ENCODE peak calls at places on chromosomes 1 and 21, in six cellular contexts. One of them, this sample, is unnamed.

GRCh38 chr1:240501115-240501514 is 110.8 kb downstream of the GREM2 start:
- DNase-seq in ELR: peak; percentile 69
- DNase-seq in Right ventricle myocardium superior: no peak
- DNase-seq in posterior cingulate gyrus: no peak
- DNase-seq in substantia nigra: no peak
- DNase-seq in GM13977: no peak
- DNase-seq in this sample: no peak

GRCh38 chr1:72435025-72435424 is 152.7 kb upstream of the NEGR1 start:
- DNase-seq in ELR: no peak
- DNase-seq in posterior cingulate gyrus: no peak
- DNase-seq in Right ventricle myocardium superior: no peak
- DNase-seq in GM13977: no peak
- DNase-seq in substantia nigra: no peak
- DNase-seq in this sample: no peak

GRCh38 chr21:21463456-21463855 is 465.2 kb downstream of the NCAM2 start:
- DNase-seq in substantia nigra: no peak
- DNase-seq in posterior cingulate gyrus: no peak
- DNase-seq in GM13977: no peak
- DNase-seq in Right ventricle myocardium superior: no peak
- DNase-seq in ELR: peak; percentile 37
- DNase-seq in this sample: no peak

GRCh38 chr21:35256468-35256988 is 207.4 kb upstream of the RUNX1 start:
- DNase-seq in ELR: peak; percentile 95
- DNase-seq in substantia nigra: no peak
- DNase-seq in GM13977: no peak
- DNase-seq in posterior cingulate gyrus: no peak
- DNase-seq in Right ventricle myocardium superior: peak; percentile 88
- DNase-seq in this sample: no peak

GRCh38 chr1:205977348-205978014 is 25.7 kb downstream of the RAB7B start:
- DNase-seq in substantia nigra: peak; percentile 75
- DNase-seq in GM13977: peak; percentile 82
- DNase-seq in ELR: peak; percentile 85
- DNase-seq in Right ventricle myocardium superior: peak; percentile 76
- DNase-seq in posterior cingulate gyrus: peak; percentile 59
- DNase-seq in this sample: peak; percentile 74

GRCh38 chr1:13960376-13960987 is 260.5 kb downstream of the PRDM2 start:
- DNase-seq in GM13977: peak; percentile 74
- DNase-seq in substantia nigra: peak; percentile 23
- DNase-seq in ELR: peak; percentile 40
- DNase-seq in Right ventricle myocardium superior: peak; percentile 72
- DNase-seq in posterior cingulate gyrus: peak; percentile 63
- DNase-seq in this sample: peak; percentile 66

GRCh38 chr1:227058321-227058751 is 118.2 kb downstream of the COQ8A start:
- DNase-seq in GM13977: no peak
- DNase-seq in Right ventricle myocardium superior: no peak
- DNase-seq in ELR: peak; percentile 68
- DNase-seq in posterior cingulate gyrus: no peak
- DNase-seq in substantia nigra: no peak
- DNase-seq in this sample: no peak

GRCh38 chr1:25051504-25051903 is 121.4 kb upstream of the RUNX3 start:
- DNase-seq in substantia nigra: no peak
- DNase-seq in ELR: no peak
- DNase-seq in GM13977: no peak
- DNase-seq in posterior cingulate gyrus: no peak
- DNase-seq in Right ventricle myocardium superior: no peak
- DNase-seq in this sample: no peak

This sample was measured in frontal cortex.